ENCODE peak calls at places on chromosomes 5 and 9, in nine cellular contexts. B is heart left ventricle; T is CD8-positive, alpha-beta T cell; I is WERI-Rb-1; H is HL-60; S is HFF-Myc; C is transverse colon; Q is fibroblast of lung; F is prostate gland. R is an unnamed sample.

GRCh38 chr9:61669352-61669751 is 479.5 kb downstream of the SPATA31A7 start:
- DNase-seq in B (no peak), T (no peak), I (no peak), H (no peak), S (no peak), C (peak), Q (no peak), F (no peak), R (no peak)

GRCh38 chr5:141647242-141647641 is 4.0 kb downstream of the FCHSD1 start:
- DNase-seq in B (no peak), T (no peak), I (no peak), H (no peak), S (no peak), C (no peak), Q (no peak), F (no peak), R (no peak)

GRCh38 chr9:85741112-85741874 is 461 bp downstream of the AGTPBP1 start:
- DNase-seq in B (peak), T (peak), I (peak), H (peak), S (no peak), C (peak), Q (peak), F (peak), R (no peak)

GRCh38 chr9:93026640-93027039 is 31.9 kb upstream of the SUSD3 start:
- DNase-seq in B (no peak), T (no peak), I (no peak), H (no peak), S (no peak), C (no peak), Q (no peak), F (no peak), R (no peak)

GRCh38 chr5:145237843-145238242 is 597.3 kb downstream of the PRELID2 start:
- DNase-seq in B (no peak), T (no peak), I (peak), H (peak), S (no peak), C (peak), Q (peak), F (peak), R (peak)

GRCh38 chr5:78649816-78650561 is 1.4 kb upstream of the LHFPL2 start:
- DNase-seq in B (no peak), T (no peak), I (no peak), H (no peak), S (no peak), C (no peak), Q (peak), F (no peak), R (no peak)

GRCh38 chr9:7094052-7094451 is 336.3 kb downstream of the KDM4C start:
- DNase-seq in B (no peak), T (no peak), I (peak), H (no peak), S (no peak), C (no peak), Q (no peak), F (no peak), R (no peak)

GRCh38 chr5:172699999-172700685 is 59.1 kb downstream of the NEURL1B start:
- DNase-seq in B (no peak), T (no peak), I (peak), H (no peak), S (no peak), C (no peak), Q (no peak), F (no peak), R (no peak)

GRCh38 chr5:159091051-159091450 is 8.7 kb downstream of the EBF1 start:
- DNase-seq in B (no peak), T (no peak), I (no peak), H (no peak), S (no peak), C (no peak), Q (no peak), F (no peak), R (no peak)

GRCh38 chr5:42513246-42513645 is 90.0 kb downstream of the GHR start:
- DNase-seq in B (no peak), T (no peak), I (no peak), H (no peak), S (no peak), C (no peak), Q (no peak), F (no peak), R (no peak)

GRCh38 chr5:43602456-43602817 is 543 bp upstream of the NNT start:
- DNase-seq in B (peak), T (peak), I (peak), H (peak), S (peak), C (peak), Q (peak), F (peak), R (no peak)

GRCh38 chr5:76811214-76811613 is 7.6 kb upstream of the F2RL1 start:
- DNase-seq in B (no peak), T (no peak), I (no peak), H (no peak), S (no peak), C (no peak), Q (no peak), F (no peak), R (no peak)

GRCh38 chr5:893711-894110 is 1.0 kb downstream of the TRIP13 start:
- DNase-seq in B (no peak), T (no peak), I (no peak), H (no peak), S (no peak), C (no peak), Q (no peak), F (no peak), R (no peak)

GRCh38 chr9:132806723-132807421 is 71.2 kb downstream of the AK8 start:
- DNase-seq in B (no peak), T (no peak), I (no peak), H (no peak), S (no peak), C (no peak), Q (no peak), F (peak), R (no peak)

GRCh38 chr5:10498350-10498749 is 56.7 kb downstream of the ROPN1L start:
- DNase-seq in B (no peak), T (no peak), I (no peak), H (no peak), S (no peak), C (no peak), Q (no peak), F (no peak), R (no peak)

GRCh38 chr5:145660897-145661650 is 174.1 kb downstream of the PRELID2 start:
- DNase-seq in B (no peak), T (no peak), I (no peak), H (no peak), S (no peak), C (no peak), Q (peak), F (no peak), R (no peak)

GRCh38 chr5:91311697-91312501 is 71.2 kb downstream of the ARRDC3 start:
- DNase-seq in B (peak), T (peak), I (no peak), H (peak), S (peak), C (peak), Q (peak), F (peak), R (peak)
- TF ChIP-seq CTCF in B (no peak), T (no peak), I (no peak), H (no peak), S (no peak), C (no peak), Q (no peak), F (no peak), R (no peak)

DNA sequence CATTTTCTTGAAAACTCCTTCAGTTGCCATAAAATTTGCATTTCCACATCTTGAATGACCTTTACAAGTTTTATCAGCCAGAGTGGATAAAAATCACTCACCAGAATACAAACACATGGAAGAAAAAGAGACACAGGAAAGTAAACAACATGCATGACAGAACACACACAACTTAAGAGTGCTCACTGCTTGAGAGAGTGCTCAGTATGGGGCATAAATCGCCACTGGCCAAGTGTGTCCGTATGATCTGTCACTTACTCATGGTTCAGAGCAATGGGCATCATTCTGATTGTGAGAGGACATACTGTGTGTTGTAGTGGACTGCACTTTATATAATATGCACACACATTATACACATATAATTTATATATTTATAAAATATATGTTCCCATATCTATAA is 155.5 kb upstream of the NTRK2 start:
- DNase-seq in B (no peak), T (no peak), I (no peak), H (no peak), S (no peak), C (no peak), Q (no peak), F (no peak), R (no peak)
- H3K4me3 ChIP-seq in B (no peak), T (no peak), I (no peak), H (no peak), S (no peak), C (no peak), Q (no peak), F (no peak), R (no peak)

DNA sequence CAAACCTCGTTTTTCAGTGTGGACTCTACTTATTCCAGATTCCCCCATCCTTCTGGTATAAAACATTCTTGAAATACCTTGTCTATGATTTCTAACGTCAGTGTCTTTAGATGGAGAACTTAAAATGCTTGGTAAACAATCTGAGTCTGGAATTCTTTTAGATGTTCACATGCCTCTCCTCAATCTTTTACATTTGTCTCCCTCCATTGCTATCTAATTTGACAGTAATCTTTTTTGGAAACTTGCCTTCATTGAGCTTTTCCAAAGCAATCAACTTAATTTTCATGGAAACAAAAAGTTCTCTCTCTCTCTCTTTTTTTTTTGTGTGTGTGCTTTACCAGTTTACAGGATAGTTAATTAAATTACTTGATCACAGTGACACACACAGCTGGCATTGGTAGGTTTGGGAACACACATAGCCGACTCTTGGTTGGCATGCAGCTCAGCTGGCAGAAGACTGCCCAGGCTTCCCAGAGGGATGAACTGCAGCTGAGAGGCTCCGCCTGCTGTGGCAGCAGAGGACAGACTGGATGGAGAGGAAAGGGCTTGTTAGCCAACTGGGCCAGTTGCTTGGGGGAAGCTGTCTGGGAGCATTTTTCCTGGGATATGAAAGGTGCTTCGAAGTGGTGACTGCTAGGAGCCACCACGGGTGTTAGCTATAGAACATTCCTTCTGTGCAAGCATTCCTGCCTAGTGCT is 271.3 kb downstream of the ZSWIM6 start:
- DNase-seq in B (peak), T (no peak), I (no peak), H (no peak), S (no peak), C (no peak), Q (no peak), F (peak), R (no peak)
- TF ChIP-seq CTCF in B (no peak), T (no peak), I (no peak), H (no peak), S (no peak), C (no peak), Q (no peak), F (peak), R (peak)

DNA sequence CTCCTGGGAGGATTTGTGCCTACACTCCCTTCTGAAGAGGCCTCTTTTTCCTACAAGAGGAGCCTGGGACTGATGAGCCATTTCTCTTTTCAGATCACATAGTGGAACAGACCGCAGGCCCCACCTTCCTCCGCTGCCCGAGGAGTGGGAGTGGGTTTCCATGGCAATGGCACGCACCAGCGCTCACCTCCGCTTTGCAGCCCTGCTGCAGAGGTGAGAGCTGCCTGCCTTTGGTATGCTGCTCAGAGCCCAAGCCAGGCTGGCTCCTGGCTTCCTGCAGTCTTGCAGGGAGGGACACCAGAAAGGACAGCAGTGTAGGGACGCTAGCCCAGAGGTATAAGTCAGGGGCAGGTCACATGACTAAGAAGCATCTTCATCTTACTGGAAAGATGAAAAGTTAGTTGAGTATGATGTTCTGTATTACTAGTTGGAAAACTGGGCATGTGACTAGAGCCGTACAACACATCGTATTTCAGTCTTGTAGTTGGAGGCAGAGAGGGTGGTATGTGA is 12.4 kb downstream of the PTTG1 start:
- DNase-seq in B (no peak), T (no peak), I (peak), H (no peak), S (no peak), C (no peak), Q (no peak), F (no peak), R (no peak)
- H3K4me3 ChIP-seq in B (no peak), T (no peak), I (no peak), H (no peak), S (no peak), C (no peak), Q (no peak), F (no peak), R (no peak)

GRCh38 chr5:26700759-26701384 is 337.5 kb downstream of the CDH9 start:
- DNase-seq in B (no peak), T (no peak), I (peak), H (peak), S (no peak), C (no peak), Q (no peak), F (no peak), R (peak)
- TF ChIP-seq CTCF in B (no peak), T (no peak), I (peak), H (peak), S (no peak), C (no peak), Q (no peak), F (peak), R (peak)

GRCh38 chr9:137055385-137056364 is 1.8 kb upstream of the ENTPD2 start:
- DNase-seq in B (peak), T (no peak), I (no peak), H (no peak), S (peak), C (peak), Q (peak), F (peak), R (peak)

GRCh38 chr9:137052998-137053943 is 590 bp downstream of the ENTPD2 start:
- DNase-seq in B (no peak), T (no peak), I (no peak), H (no peak), S (no peak), C (no peak), Q (no peak), F (no peak), R (no peak)

GRCh38 chr9:137054932-137055384 is 1.1 kb upstream of the ENTPD2 start:
- DNase-seq in B (no peak), T (no peak), I (no peak), H (no peak), S (no peak), C (no peak), Q (no peak), F (no peak), R (no peak)

GRCh38 chr9:137052293-137052692 is 1.6 kb downstream of the ENTPD2 start:
- DNase-seq in B (no peak), T (no peak), I (no peak), H (no peak), S (no peak), C (no peak), Q (no peak), F (no peak), R (no peak)

GRCh38 chr9:137053944-137054931 is at the start of gene ENTPD2:
- DNase-seq in B (no peak), T (no peak), I (no peak), H (no peak), S (no peak), C (peak), Q (no peak), F (peak), R (no peak)
- H3K4me3 ChIP-seq in B (peak), T (no peak), I (no peak), H (no peak), S (no peak), C (peak), Q (no peak), F (peak), R (no peak)

R was measured in astrocyte of the cerebellum.